ENCODE peak calls at places on chromosomes 1 and 21, in ten cellular contexts. U is heart right ventricle, Q is progenitor cell of endocrine pancreas, A is psoas muscle, L is GM06990, N is brain microvascular endothelial cell, R is nephron progenitor cell, J is lung, G is suprapubic skin, B is esophagus muscularis mucosa. E is an unnamed sample.

GRCh38 chr1:7513081-7513480 is 258.0 kb upstream of the VAMP3 start:
- DNase-seq in U (no peak), Q (no peak), A (no peak), L (no peak), N (no peak), R (no peak), J (no peak), G (no peak), B (no peak), E (no peak)

GRCh38 chr21:42524341-42525227 is 10.9 kb downstream of the SLC37A1 start:
- DNase-seq in U (peak; percentile 59), Q (peak; percentile 24), A (peak; percentile 67), L (peak; percentile 83), N (peak; percentile 15), R (peak; percentile 61), J (peak; percentile 81), G (peak; percentile 84), B (no peak), E (peak; percentile 65)

GRCh38 chr1:94796269-94796668 is 23.9 kb upstream of the SLC44A3 start:
- DNase-seq in U (no peak), Q (no peak), A (no peak), L (no peak), N (no peak), R (no peak), J (no peak), G (no peak), B (no peak), E (no peak)

GRCh38 chr1:213362598-213362997 is 311.6 kb downstream of the RPS6KC1 start:
- DNase-seq in U (no peak), Q (no peak), A (no peak), L (no peak), N (no peak), R (no peak), J (no peak), G (no peak), B (no peak), E (no peak)

GRCh38 chr1:179080866-179081695 is 789 bp upstream of the TOR3A start:
- DNase-seq in U (no peak), Q (no peak), A (no peak), L (no peak), N (no peak), R (no peak), J (no peak), G (no peak), B (no peak), E (no peak)

GRCh38 chr1:167842872-167843271 is 71.1 kb downstream of the ADCY10 start:
- DNase-seq in U (no peak), Q (no peak), A (no peak), L (no peak), N (no peak), R (no peak), J (no peak), G (no peak), B (no peak), E (no peak)

GRCh38 chr21:41707231-41707988 is 59.4 kb downstream of the RIPK4 start:
- DNase-seq in U (no peak), Q (no peak), A (no peak), L (no peak), N (no peak), R (no peak), J (no peak), G (no peak), B (no peak), E (no peak)

GRCh38 chr1:44895919-44896734 is 53.1 kb upstream of the PTCH2 start:
- DNase-seq in U (no peak), Q (no peak), A (no peak), L (no peak), N (no peak), R (no peak), J (no peak), G (no peak), B (no peak), E (no peak)

GRCh38 chr1:223084466-223084865 is 58.6 kb downstream of the TLR5 start:
- DNase-seq in U (no peak), Q (no peak), A (no peak), L (no peak), N (no peak), R (no peak), J (no peak), G (no peak), B (no peak), E (peak; percentile 66)

GRCh38 chr1:109392788-109393580 is 4.7 kb downstream of the SORT1 start:
- DNase-seq in U (peak; percentile 76), Q (peak; percentile 11), A (peak; percentile 60), L (no peak), N (peak; percentile 65), R (peak; percentile 27), J (peak; percentile 71), G (no peak), B (no peak), E (peak; percentile 63)

GRCh38 chr1:194209920-194210319 is 1023.5 kb upstream of the B3GALT2 start:
- DNase-seq in U (no peak), Q (no peak), A (no peak), L (no peak), N (no peak), R (no peak), J (no peak), G (no peak), B (no peak), E (no peak)

GRCh38 chr1:236536540-236536939 is 12.8 kb downstream of the LGALS8 start:
- DNase-seq in U (no peak), Q (no peak), A (no peak), L (no peak), N (no peak), R (no peak), J (no peak), G (no peak), B (no peak), E (peak; percentile 44)

GRCh38 chr1:41315482-41315823 is 45.8 kb upstream of the FOXO6 start:
- DNase-seq in U (no peak), Q (no peak), A (no peak), L (no peak), N (no peak), R (no peak), J (no peak), G (no peak), B (peak; percentile 57), E (no peak)

GRCh38 chr1:211813590-211813989 is 17.0 kb downstream of the LPGAT1 start:
- DNase-seq in U (peak; percentile 33), Q (no peak), A (peak; percentile 63), L (no peak), N (no peak), R (no peak), J (peak; percentile 51), G (no peak), B (no peak), E (peak; percentile 81)

GRCh38 chr1:163528710-163529348 is 207.1 kb downstream of the NUF2 start:
- DNase-seq in U (peak; percentile 7), Q (no peak), A (no peak), L (no peak), N (peak; percentile 21), R (peak; percentile 21), J (no peak), G (no peak), B (no peak), E (peak; percentile 33)

GRCh38 chr21:32359719-32360260 is 33.0 kb downstream of the URB1 start:
- DNase-seq in U (no peak), Q (no peak), A (no peak), L (no peak), N (no peak), R (no peak), J (no peak), G (peak; percentile 63), B (no peak), E (peak; percentile 10)
- TF ChIP-seq CTCF in U (peak; percentile 38), Q (no peak), A (no peak), L (peak; percentile 37), N (peak; percentile 53), R (no peak), J (no peak), G (peak; percentile 26), B (no peak), E (no peak)

GRCh38 chr1:67144696-67145095 is 9.9 kb upstream of the C1orf141 start:
- DNase-seq in U (no peak), Q (no peak), A (no peak), L (no peak), N (no peak), R (no peak), J (no peak), G (no peak), B (no peak), E (no peak)
- TF ChIP-seq CTCF in U (peak; percentile 16), Q (peak; percentile 37), A (no peak), L (peak; percentile 47), N (peak; percentile 66), R (peak; percentile 30), J (no peak), G (no peak), B (no peak), E (no peak)

DNA sequence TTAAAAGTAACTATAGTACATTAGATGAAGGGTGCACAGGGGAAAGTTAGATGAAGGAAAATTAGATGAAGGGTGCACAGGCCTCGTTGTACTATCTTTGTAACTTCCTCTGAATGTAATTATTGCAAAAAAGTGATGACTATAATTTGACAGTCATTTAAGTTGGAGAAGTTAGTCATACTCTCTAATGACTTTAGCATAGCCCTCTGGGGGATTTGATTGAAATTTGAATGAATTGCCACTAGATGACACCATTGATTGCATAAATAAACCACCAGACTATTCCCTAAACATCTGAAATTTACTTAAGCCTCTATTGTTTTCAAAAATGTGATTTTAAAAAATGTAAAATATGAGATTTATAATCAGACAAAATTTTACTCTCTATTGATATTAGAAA is 102.6 kb downstream of the TPR start:
- DNase-seq in U (no peak), Q (no peak), A (no peak), L (no peak), N (no peak), R (no peak), J (no peak), G (no peak), B (no peak), E (no peak)
- TF ChIP-seq CTCF in U (no peak), Q (no peak), A (peak; percentile 9), L (no peak), N (no peak), R (no peak), J (no peak), G (no peak), B (no peak), E (no peak)

GRCh38 chr1:2593251-2593878 is 6.8 kb downstream of the PRXL2B start:
- DNase-seq in U (no peak), Q (no peak), A (no peak), L (no peak), N (no peak), R (no peak), J (no peak), G (peak; percentile 77), B (no peak), E (no peak)
- TF ChIP-seq CTCF in U (no peak), Q (no peak), A (no peak), L (no peak), N (no peak), R (no peak), J (no peak), G (no peak), B (no peak), E (no peak)

DNA sequence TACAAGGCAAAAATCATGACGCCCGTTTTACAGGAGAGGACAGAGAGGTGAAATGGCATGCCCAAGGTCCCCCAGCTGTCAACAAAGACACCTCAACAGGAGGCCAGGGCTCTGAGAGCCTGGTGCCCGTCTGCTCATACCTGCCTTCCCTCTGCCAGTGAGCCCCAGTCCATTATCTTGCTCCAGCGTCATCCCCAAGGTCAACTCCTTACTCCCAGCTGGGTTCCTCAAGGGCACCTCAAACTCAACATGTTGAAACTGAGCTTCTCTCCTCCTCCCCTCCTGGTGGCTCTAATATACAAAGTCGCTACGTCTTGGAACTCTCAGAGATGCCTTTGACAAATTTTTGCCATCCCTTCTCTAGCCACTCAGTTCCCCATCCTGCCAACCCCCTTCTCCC is 3.2 kb downstream of the PBXIP1 start:
- DNase-seq in U (no peak), Q (no peak), A (no peak), L (no peak), N (no peak), R (no peak), J (no peak), G (no peak), B (no peak), E (no peak)
- TF ChIP-seq CTCF in U (no peak), Q (no peak), A (no peak), L (no peak), N (no peak), R (no peak), J (no peak), G (no peak), B (no peak), E (no peak)